ENCODE peak calls at places on chromosomes 4 and X, in six cellular contexts. One of them, this sample, is unnamed.

GRCh38 chr4:6955261-6955911 is 45.8 kb downstream of the TBC1D14 start:
- DNase-seq in left colon: peak
- DNase-seq in activated CD4-positive, alpha-beta T cell treated with anti-CD3 and anti-CD28 coated beads, Interleukin-2, amount 10 ng/mL, durations not matched to agents 7 days and 5 days: no peak
- DNase-seq in choroid plexus epithelial cell: no peak
- DNase-seq in NCI-H2081: no peak
- DNase-seq in anterior cingulate cortex: no peak
- DNase-seq in this sample: no peak

GRCh38 chr4:82680834-82681233 is 117.8 kb downstream of the SCD5 start:
- DNase-seq in left colon: no peak
- DNase-seq in activated CD4-positive, alpha-beta T cell treated with anti-CD3 and anti-CD28 coated beads, Interleukin-2, amount 10 ng/mL, durations not matched to agents 7 days and 5 days: no peak
- DNase-seq in choroid plexus epithelial cell: peak
- DNase-seq in NCI-H2081: no peak
- DNase-seq in anterior cingulate cortex: no peak
- DNase-seq in this sample: no peak

GRCh38 chr4:166323250-166323649 is 450.2 kb downstream of the TLL1 start:
- DNase-seq in left colon: no peak
- DNase-seq in activated CD4-positive, alpha-beta T cell treated with anti-CD3 and anti-CD28 coated beads, Interleukin-2, amount 10 ng/mL, durations not matched to agents 7 days and 5 days: no peak
- DNase-seq in choroid plexus epithelial cell: no peak
- DNase-seq in NCI-H2081: no peak
- DNase-seq in anterior cingulate cortex: no peak
- DNase-seq in this sample: no peak

GRCh38 chr4:77715414-77716290 is 103.5 kb downstream of the CNOT6L start:
- DNase-seq in left colon: no peak
- DNase-seq in activated CD4-positive, alpha-beta T cell treated with anti-CD3 and anti-CD28 coated beads, Interleukin-2, amount 10 ng/mL, durations not matched to agents 7 days and 5 days: no peak
- DNase-seq in choroid plexus epithelial cell: no peak
- DNase-seq in NCI-H2081: no peak
- DNase-seq in anterior cingulate cortex: no peak
- DNase-seq in this sample: no peak

GRCh38 chrX:13440166-13440565 is 120.3 kb upstream of the ATXN3L start:
- DNase-seq in left colon: no peak
- DNase-seq in activated CD4-positive, alpha-beta T cell treated with anti-CD3 and anti-CD28 coated beads, Interleukin-2, amount 10 ng/mL, durations not matched to agents 7 days and 5 days: no peak
- DNase-seq in choroid plexus epithelial cell: no peak
- DNase-seq in NCI-H2081: no peak
- DNase-seq in anterior cingulate cortex: no peak
- DNase-seq in this sample: no peak

GRCh38 chr4:111639120-111639519 is 506.1 kb upstream of the FAM241A start:
- DNase-seq in left colon: no peak
- DNase-seq in activated CD4-positive, alpha-beta T cell treated with anti-CD3 and anti-CD28 coated beads, Interleukin-2, amount 10 ng/mL, durations not matched to agents 7 days and 5 days: no peak
- DNase-seq in choroid plexus epithelial cell: peak
- DNase-seq in NCI-H2081: no peak
- DNase-seq in anterior cingulate cortex: no peak
- DNase-seq in this sample: no peak

GRCh38 chr4:111847256-111848108 is 297.8 kb upstream of the FAM241A start:
- DNase-seq in left colon: no peak
- DNase-seq in activated CD4-positive, alpha-beta T cell treated with anti-CD3 and anti-CD28 coated beads, Interleukin-2, amount 10 ng/mL, durations not matched to agents 7 days and 5 days: no peak
- DNase-seq in choroid plexus epithelial cell: peak
- DNase-seq in NCI-H2081: no peak
- DNase-seq in anterior cingulate cortex: no peak
- DNase-seq in this sample: no peak

GRCh38 chrX:81308086-81308852 is 106.4 kb downstream of the SH3BGRL start:
- DNase-seq in left colon: no peak
- DNase-seq in activated CD4-positive, alpha-beta T cell treated with anti-CD3 and anti-CD28 coated beads, Interleukin-2, amount 10 ng/mL, durations not matched to agents 7 days and 5 days: no peak
- DNase-seq in choroid plexus epithelial cell: no peak
- DNase-seq in NCI-H2081: no peak
- DNase-seq in anterior cingulate cortex: no peak
- DNase-seq in this sample: no peak

GRCh38 chrX:10636337-10636736 is 16.0 kb upstream of the MID1 start:
- DNase-seq in left colon: peak
- DNase-seq in activated CD4-positive, alpha-beta T cell treated with anti-CD3 and anti-CD28 coated beads, Interleukin-2, amount 10 ng/mL, durations not matched to agents 7 days and 5 days: no peak
- DNase-seq in choroid plexus epithelial cell: peak
- DNase-seq in NCI-H2081: peak
- DNase-seq in anterior cingulate cortex: no peak
- DNase-seq in this sample: no peak

GRCh38 chr4:124389591-124389990 is 322.9 kb downstream of the ANKRD50 start:
- DNase-seq in left colon: no peak
- DNase-seq in activated CD4-positive, alpha-beta T cell treated with anti-CD3 and anti-CD28 coated beads, Interleukin-2, amount 10 ng/mL, durations not matched to agents 7 days and 5 days: no peak
- DNase-seq in choroid plexus epithelial cell: peak
- DNase-seq in NCI-H2081: no peak
- DNase-seq in anterior cingulate cortex: no peak
- DNase-seq in this sample: no peak

GRCh38 chrX:10755477-10756334 is 135.3 kb upstream of the MID1 start:
- DNase-seq in left colon: no peak
- DNase-seq in activated CD4-positive, alpha-beta T cell treated with anti-CD3 and anti-CD28 coated beads, Interleukin-2, amount 10 ng/mL, durations not matched to agents 7 days and 5 days: no peak
- DNase-seq in choroid plexus epithelial cell: peak
- DNase-seq in NCI-H2081: no peak
- DNase-seq in anterior cingulate cortex: no peak
- DNase-seq in this sample: no peak

GRCh38 chr4:151641167-151641566 is 119.6 kb downstream of the GATB start:
- DNase-seq in left colon: no peak
- DNase-seq in activated CD4-positive, alpha-beta T cell treated with anti-CD3 and anti-CD28 coated beads, Interleukin-2, amount 10 ng/mL, durations not matched to agents 7 days and 5 days: no peak
- DNase-seq in choroid plexus epithelial cell: peak
- DNase-seq in NCI-H2081: no peak
- DNase-seq in anterior cingulate cortex: no peak
- DNase-seq in this sample: no peak

GRCh38 chr4:93687304-93687703 is 141.2 kb upstream of the ATOH1 start:
- DNase-seq in left colon: no peak
- DNase-seq in activated CD4-positive, alpha-beta T cell treated with anti-CD3 and anti-CD28 coated beads, Interleukin-2, amount 10 ng/mL, durations not matched to agents 7 days and 5 days: no peak
- DNase-seq in choroid plexus epithelial cell: no peak
- DNase-seq in NCI-H2081: no peak
- DNase-seq in anterior cingulate cortex: no peak
- DNase-seq in this sample: no peak